ENCODE peak calls at places on chromosomes 12 and 14, in five cellular contexts. L, G, K, E and J are unnamed samples.

GRCh38 chr14:75234173-75234855 is 44.3 kb upstream of the FOS start:
- DNase-seq in K (no peak), L (no peak), G (no peak), E (no peak), J (peak)

GRCh38 chr12:93415723-93416464 is 25.9 kb downstream of the UBE2N start:
- DNase-seq in K (no peak), L (no peak), E (no peak), G (no peak), J (peak)

GRCh38 chr12:109927622-109928021 is 27.5 kb downstream of the TCHP start:
- DNase-seq in K (peak), L (no peak), E (peak), G (no peak), J (peak)

GRCh38 chr12:1559729-1560128 is 34.7 kb downstream of the FBXL14 start:
- DNase-seq in E (no peak), L (no peak), K (no peak), G (no peak), J (peak)

GRCh38 chr14:89217876-89218275 is 199.2 kb downstream of the FOXN3 start:
- DNase-seq in L (no peak), E (no peak), K (no peak), G (no peak), J (no peak)

GRCh38 chr14:82055511-82055910 is 521.9 kb upstream of the SEL1L start:
- DNase-seq in E (no peak), K (no peak), L (no peak), G (no peak), J (no peak)

GRCh38 chr12:122852336-122853275 is 17.3 kb downstream of the HIP1R start:
- DNase-seq in E (no peak), K (no peak), G (no peak), L (no peak), J (peak)

GRCh38 chr12:128387811-128388422 is 120.9 kb downstream of the TMEM132C start:
- DNase-seq in E (peak), K (peak), L (no peak), G (no peak), J (no peak)

GRCh38 chr12:102722147-102722546 is 194.9 kb downstream of the PAH start:
- DNase-seq in K (no peak), G (no peak), L (no peak), E (no peak), J (no peak)

GRCh38 chr14:94946244-94946643 is 176.3 kb upstream of the GSC start:
- DNase-seq in K (no peak), G (peak), L (no peak), E (no peak), J (no peak)

GRCh38 chr12:103997277-103997900 is 31.7 kb downstream of the TDG start:
- DNase-seq in L (no peak), E (no peak), K (no peak), G (no peak), J (peak)

GRCh38 chr14:93346926-93347721 is at the start of gene COX8C:
- DNase-seq in G (no peak), L (no peak), E (no peak), K (no peak), J (no peak)

GRCh38 chr12:95182868-95183415 is 34.3 kb downstream of the FGD6 start:
- DNase-seq in E (no peak), L (no peak), K (no peak), G (no peak), J (peak)

GRCh38 chr12:64180951-64181350 is 41.1 kb downstream of the KICS2 start:
- DNase-seq in K (no peak), G (no peak), L (no peak), E (no peak), J (peak)

DNA sequence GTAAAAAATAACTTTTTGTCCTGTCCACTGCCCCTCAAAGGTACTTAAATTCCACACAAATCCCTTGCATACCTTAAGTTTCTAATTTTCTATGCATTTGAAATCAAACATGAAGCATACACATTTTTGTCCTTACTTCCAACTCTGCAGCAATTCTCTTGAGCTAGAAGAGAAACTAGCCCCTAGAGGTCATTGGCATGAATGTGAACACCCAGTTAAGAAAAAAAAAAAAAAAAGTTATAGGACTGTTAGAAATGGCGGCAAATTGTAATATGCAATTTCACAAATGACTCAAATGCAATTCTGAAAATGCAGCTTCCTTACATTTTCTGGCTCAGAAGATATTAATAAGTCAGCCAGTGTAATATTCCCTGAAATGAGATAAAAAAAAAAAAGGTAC is 4.6 kb upstream of the ESR2 start:
- DNase-seq in G (no peak), L (no peak), E (no peak), K (no peak), J (no peak)
- TF ChIP-seq CTCF in G (no peak), L (no peak), E (no peak), K (no peak), J (peak)

GRCh38 chr12:61009167-61009566 is 1251.0 kb upstream of the USP15 start:
- DNase-seq in L (no peak), G (no peak), K (no peak), E (no peak), J (no peak)
- H3K4me3 ChIP-seq in L (no peak), G (no peak), K (no peak), E (no peak), J (no peak)

GRCh38 chr12:60684988-60685655 is 1089.3 kb downstream of the SLC16A7 start:
- DNase-seq in L (no peak), E (no peak), K (no peak), G (no peak), J (no peak)
- TF ChIP-seq CTCF in L (no peak), E (no peak), K (no peak), G (no peak), J (no peak)

DNA sequence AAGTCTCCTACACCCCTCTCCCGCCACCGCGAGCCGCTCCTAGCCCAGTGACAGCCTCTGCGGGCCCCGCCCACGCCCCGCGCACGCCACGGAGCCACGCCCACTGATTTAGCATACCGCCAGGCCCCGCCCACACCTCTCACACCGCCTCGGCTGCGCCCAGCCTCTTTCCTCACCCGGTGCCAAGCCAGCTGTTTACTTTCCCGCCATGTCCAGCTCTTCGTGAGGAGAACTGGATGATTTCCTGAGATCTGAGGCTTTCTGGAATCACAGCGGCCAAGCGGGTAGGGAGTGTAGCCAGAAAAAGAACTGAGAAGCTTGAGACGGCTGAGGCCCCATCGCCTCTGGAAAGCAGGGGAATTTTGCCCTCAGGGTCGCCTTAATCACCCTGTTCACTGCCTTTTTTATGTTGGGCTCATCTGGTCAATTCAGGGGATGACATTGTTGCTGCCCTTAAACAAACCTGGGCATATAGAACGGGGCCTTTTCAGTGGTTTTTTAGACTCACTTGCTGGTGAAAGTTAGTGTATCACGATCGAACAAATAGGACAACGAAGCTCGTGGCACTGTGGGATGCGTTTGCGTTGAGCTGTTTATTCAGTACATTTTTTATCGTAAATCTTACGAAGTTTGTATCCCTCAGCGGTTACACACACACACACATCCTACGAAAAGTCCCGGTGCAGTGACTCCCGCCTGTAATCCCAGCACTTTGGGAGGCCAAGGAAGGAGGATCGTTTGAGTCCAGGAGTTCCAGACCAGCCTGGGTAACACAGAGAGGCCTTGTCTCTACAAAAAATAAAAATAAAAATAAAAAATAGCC is at the start of gene RNF212B:
- DNase-seq in E (peak), G (peak), K (peak), L (peak), J (peak)
- H3K4me3 ChIP-seq in E (no peak), G (peak), K (peak), L (peak), J (peak)

GRCh38 chr14:100363053-100363452 is 39.9 kb downstream of the SLC25A47 start:
- DNase-seq in K (no peak), E (no peak), G (no peak), L (no peak), J (no peak)
- TF ChIP-seq CTCF in K (no peak), E (no peak), G (no peak), L (no peak), J (no peak)

DNA sequence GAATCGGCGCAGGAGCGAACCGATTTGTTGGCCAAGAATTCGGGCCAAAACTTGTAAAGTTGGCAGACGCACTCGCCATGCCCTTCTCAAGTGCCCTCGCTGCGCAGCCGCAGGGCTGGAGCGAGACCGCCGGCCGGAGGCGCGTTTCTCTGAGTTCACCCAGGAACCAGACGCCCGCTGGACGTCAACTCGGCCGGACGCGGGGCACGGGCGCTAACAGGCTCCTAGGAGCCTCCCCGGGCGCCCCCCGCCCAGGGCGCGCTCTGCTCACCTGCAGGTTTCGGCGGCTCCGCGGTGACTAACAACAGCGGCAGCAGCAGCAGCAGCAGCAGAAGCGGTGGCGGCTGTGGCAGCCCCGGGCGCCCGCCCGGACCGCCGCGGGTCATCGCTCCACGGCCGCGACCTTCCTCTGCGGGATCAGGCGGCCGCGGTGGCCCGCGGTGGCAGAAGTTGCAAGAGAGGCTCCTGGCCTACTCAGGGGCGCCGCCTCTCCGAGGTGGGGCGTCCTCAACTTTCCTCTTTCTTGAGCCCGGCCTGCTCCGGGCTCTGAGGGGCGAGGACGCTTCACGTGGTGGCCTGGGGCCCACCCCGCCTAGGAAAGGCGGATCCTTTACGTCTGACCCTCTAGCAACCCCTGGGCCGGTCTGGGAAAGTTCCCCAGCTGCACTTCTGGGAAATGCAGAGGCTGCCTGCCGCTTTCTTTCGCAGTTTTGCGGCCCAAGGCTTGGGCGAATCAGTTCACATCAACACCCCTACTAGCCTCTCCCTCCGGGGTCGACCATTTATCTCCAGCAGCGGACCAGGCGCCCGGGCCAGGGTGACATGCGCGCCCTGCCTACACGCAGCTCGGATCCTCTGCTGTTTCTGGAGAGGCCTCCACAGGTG is at the start of gene PLBD1:
- DNase-seq in G (no peak), L (peak), E (no peak), K (peak), J (peak)
- H3K4me3 ChIP-seq in G (no peak), L (peak), E (no peak), K (peak), J (peak)

GRCh38 chr14:77319416-77319815 is 1.3 kb downstream of the POMT2 start:
- DNase-seq in E (no peak), L (no peak), K (no peak), G (no peak), J (no peak)
- TF ChIP-seq CTCF in E (no peak), L (no peak), K (no peak), G (no peak), J (no peak)

GRCh38 chr14:62117010-62117717 is 354.9 kb downstream of the SNAPC1 start:
- DNase-seq in G (peak), E (no peak), L (peak), K (peak), J (peak)

GRCh38 chr14:62118871-62119270 is 356.7 kb downstream of the SNAPC1 start:
- DNase-seq in G (no peak), K (no peak), E (no peak), L (no peak), J (no peak)

GRCh38 chr14:62118461-62118860 is 356.2 kb downstream of the SNAPC1 start:
- DNase-seq in E (no peak), G (no peak), L (no peak), K (no peak), J (no peak)

DNA sequence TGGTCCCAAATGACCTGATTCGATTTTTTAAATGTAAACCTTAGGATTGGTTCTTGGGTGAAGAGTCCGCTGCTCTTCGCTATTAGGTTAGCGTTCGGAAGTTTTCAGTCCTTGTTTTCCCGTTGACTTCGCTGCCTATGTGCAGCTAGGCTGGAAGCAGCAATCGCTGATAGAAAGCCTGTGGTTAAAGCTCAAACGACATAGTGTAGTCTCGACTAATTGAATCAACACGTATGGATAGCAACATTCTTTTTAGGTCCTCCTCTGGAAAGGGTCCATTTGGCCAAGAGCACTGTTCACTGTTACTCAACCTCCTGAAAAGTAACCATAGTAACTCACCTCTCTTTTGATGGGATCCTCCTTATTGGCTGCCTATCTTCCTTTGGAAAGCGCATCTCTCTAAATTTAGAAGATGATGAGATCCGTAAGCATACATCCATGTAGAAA is 355.5 kb downstream of the SNAPC1 start:
- DNase-seq in L (no peak), K (no peak), G (no peak), E (no peak), J (no peak)
- H3K4me3 ChIP-seq in L (peak), K (peak), G (peak), E (no peak), J (no peak)

GRCh38 chr14:57962293-57962996 is 96.6 kb upstream of the SLC35F4 start:
- DNase-seq in K (no peak), L (no peak), G (no peak), E (no peak), J (no peak)
- TF ChIP-seq CTCF in K (no peak), L (no peak), G (no peak), E (no peak), J (no peak)

DNA sequence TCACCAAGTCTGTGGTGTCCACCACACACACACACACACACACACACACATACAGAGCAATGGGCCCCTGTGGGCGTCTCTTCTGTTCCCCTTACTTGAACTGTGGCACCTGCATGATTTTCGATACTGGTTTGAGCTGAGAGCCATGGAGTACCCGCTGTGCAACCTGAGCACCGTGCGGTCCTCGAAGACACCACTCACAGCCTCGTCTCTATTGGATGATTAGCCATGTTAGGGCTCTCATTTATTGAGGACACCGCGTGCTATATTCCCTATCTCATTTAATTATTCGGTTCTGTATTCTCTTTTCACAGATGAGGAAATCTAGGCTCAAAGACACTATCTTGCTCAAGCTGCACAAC is 623 bp upstream of the C14orf132 start:
- DNase-seq in L (no peak), G (no peak), K (no peak), E (no peak), J (no peak)
- H3K4me3 ChIP-seq in L (peak), G (peak), K (peak), E (no peak), J (peak)